ENCODE peak calls at places on chromosomes 2 and 18, in four cellular contexts. One of them, this sample, is unnamed.

GRCh38 chr18:69490813-69491212 is 90.1 kb downstream of the DOK6 start:
- DNase-seq in esophagus squamous epithelium: no peak
- DNase-seq in WTC11: no peak
- DNase-seq in upper lobe of left lung: no peak
- DNase-seq in this sample: no peak

GRCh38 chr2:136118819-136119716 is 1.1 kb upstream of the CXCR4 start:
- DNase-seq in esophagus squamous epithelium: peak; percentile 57
- DNase-seq in WTC11: peak; percentile 66
- DNase-seq in upper lobe of left lung: peak; percentile 93
- DNase-seq in this sample: no peak

GRCh38 chr2:190843874-190844699 is 36.5 kb upstream of the GLS start:
- DNase-seq in esophagus squamous epithelium: no peak
- DNase-seq in WTC11: no peak
- DNase-seq in upper lobe of left lung: no peak
- DNase-seq in this sample: no peak

GRCh38 chr2:10029875-10030223 is 13.5 kb upstream of the KLF11 start:
- DNase-seq in esophagus squamous epithelium: no peak
- DNase-seq in WTC11: no peak
- DNase-seq in upper lobe of left lung: no peak
- DNase-seq in this sample: no peak

GRCh38 chr2:238158018-238158806 is 558 bp upstream of the ERFE start:
- DNase-seq in esophagus squamous epithelium: no peak
- DNase-seq in WTC11: peak; percentile 52
- DNase-seq in upper lobe of left lung: peak; percentile 69
- DNase-seq in this sample: no peak

GRCh38 chr2:15648593-15649525 is 57.2 kb downstream of the DDX1 start:
- DNase-seq in esophagus squamous epithelium: no peak
- DNase-seq in WTC11: no peak
- DNase-seq in upper lobe of left lung: no peak
- DNase-seq in this sample: no peak

GRCh38 chr2:74471332-74472065 is 981 bp downstream of the MRPL53 start:
- DNase-seq in esophagus squamous epithelium: no peak
- DNase-seq in WTC11: no peak
- DNase-seq in upper lobe of left lung: no peak
- DNase-seq in this sample: no peak

GRCh38 chr18:49553003-49553402 is 8.9 kb upstream of the LIPG start:
- DNase-seq in esophagus squamous epithelium: no peak
- DNase-seq in WTC11: no peak
- DNase-seq in upper lobe of left lung: no peak
- DNase-seq in this sample: no peak

GRCh38 chr2:177396630-177397460 is 4.3 kb downstream of the AGPS start:
- DNase-seq in esophagus squamous epithelium: no peak
- DNase-seq in WTC11: no peak
- DNase-seq in upper lobe of left lung: no peak
- DNase-seq in this sample: no peak

GRCh38 chr2:167484875-167485274 is 596.6 kb downstream of the XIRP2 start:
- DNase-seq in esophagus squamous epithelium: no peak
- DNase-seq in WTC11: no peak
- DNase-seq in upper lobe of left lung: no peak
- DNase-seq in this sample: no peak

DNA sequence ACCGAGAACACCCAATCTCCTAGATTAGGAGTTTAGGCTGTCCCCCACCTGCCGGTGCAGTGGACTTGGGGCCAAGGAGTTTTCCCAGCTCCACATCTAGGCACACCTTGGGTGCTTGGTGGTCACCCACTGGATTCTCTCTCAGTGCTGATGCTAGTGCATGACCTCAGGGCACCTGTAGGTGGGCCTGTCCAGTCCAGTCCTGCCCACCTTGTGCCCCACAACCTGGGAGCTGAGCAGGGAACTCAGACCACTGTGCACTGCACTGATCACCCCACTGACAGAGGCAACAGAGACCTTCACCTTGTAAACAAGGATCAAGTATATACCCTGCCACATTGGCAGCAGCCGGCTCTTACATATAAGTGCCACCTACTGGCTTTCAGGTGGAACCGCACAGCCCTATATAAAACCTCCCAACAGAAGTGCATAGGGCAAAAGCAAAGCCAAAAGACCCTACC is 12.7 kb upstream of the CDH19 start:
- DNase-seq in esophagus squamous epithelium: no peak
- DNase-seq in WTC11: peak; percentile 19
- DNase-seq in upper lobe of left lung: no peak
- DNase-seq in this sample: peak; percentile 1
- TF ChIP-seq CTCF in esophagus squamous epithelium: no peak
- TF ChIP-seq CTCF in WTC11: peak; percentile 62
- TF ChIP-seq CTCF in upper lobe of left lung: no peak
- TF ChIP-seq CTCF in this sample: peak; percentile 62

DNA sequence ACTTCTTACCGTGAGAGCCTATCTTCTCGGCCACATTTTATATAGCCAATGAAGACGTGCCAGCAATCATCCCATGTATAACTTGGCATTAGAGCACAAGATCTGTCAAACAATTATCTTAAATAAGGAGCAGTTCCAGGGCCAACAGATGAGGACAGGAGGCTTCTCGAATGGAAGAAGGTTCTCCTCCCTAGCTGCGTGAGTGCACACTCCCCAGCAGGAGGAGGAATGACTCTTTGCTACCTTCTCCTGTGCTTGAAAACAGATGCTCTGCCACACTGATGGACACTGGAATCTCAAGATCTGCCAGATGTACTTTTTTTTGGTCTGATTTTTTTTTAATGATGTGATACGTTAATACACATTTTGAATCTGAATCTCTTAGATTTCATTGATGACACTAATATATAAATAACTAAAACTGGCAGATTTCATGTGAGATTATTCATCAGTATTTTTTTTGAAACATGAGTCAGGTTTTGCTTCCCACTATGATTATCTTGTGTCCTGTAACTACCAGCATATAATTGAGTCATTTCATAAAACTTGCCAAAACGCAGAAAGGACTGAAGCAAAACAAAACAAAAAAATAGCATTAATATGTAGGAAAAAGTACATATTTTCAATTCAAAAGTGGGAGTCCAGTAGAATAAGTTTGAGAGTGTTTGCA is 626 bp upstream of the VIT start:
- DNase-seq in esophagus squamous epithelium: no peak
- DNase-seq in WTC11: no peak
- DNase-seq in upper lobe of left lung: no peak
- DNase-seq in this sample: peak; percentile 2
- TF ChIP-seq CTCF in esophagus squamous epithelium: no peak
- TF ChIP-seq CTCF in WTC11: no peak
- TF ChIP-seq CTCF in upper lobe of left lung: no peak
- TF ChIP-seq CTCF in this sample: peak; percentile 34

DNA sequence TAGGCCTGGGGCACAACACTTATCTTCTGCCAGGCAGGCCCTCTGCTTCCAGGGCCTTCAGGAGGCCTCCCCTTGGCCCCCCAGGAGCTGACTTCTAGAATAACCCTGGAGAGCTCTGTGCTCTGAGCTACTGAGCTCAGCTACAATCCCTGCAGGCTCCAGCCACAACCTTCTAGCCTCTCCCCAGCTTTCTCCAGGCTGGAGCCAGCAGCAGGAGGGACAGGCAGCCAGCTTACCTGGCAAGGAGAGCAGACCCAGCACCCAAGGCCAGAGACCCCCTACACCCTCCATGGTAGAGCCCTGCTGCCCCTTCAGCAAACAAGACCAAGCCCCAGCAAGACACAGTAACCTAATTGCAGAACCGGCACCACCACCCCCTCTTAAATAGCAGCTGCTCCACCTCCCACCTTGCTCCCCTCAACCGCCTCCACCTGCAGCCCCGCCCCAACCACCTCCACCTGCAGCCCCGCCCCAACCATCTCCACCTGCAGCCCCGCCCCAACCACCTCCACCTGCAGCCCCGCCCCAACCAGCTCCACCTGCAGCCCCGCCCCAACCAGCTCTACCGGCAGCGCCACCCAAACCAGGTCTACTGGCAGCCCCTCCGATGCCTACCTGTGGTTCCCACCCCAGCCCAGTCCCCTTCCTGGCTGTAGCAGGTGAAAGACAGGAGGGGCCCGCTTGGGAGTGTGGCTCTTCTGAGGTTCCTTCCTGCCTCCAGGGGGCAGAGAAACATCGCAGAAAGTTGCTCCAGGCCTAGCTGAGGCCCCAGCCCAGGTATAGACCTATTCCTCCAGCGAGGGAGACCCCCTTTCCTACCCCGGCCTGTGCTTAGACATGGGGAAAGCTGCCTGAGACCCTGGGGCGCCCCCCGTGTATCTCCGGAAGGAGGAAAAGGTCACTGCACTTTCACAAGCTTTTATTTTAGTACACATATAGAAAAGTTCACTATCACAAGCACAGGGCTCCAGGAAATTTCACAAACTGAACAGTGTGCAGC is at the start of gene ASTL:
- DNase-seq in esophagus squamous epithelium: no peak
- DNase-seq in WTC11: peak; percentile 92
- DNase-seq in upper lobe of left lung: peak; percentile 81
- DNase-seq in this sample: peak; percentile 25
- TF ChIP-seq CTCF in esophagus squamous epithelium: no peak
- TF ChIP-seq CTCF in WTC11: peak; percentile 39
- TF ChIP-seq CTCF in upper lobe of left lung: peak; percentile 54
- TF ChIP-seq CTCF in this sample: peak; percentile 58

GRCh38 chr2:240568678-240569522 is 616 bp downstream of the RNPEPL1 start:
- DNase-seq in esophagus squamous epithelium: no peak
- DNase-seq in WTC11: peak; percentile 36
- DNase-seq in upper lobe of left lung: peak; percentile 96
- DNase-seq in this sample: no peak

GRCh38 chr2:240566203-240567136 is 1.8 kb upstream of the RNPEPL1 start:
- DNase-seq in esophagus squamous epithelium: peak; percentile 81
- DNase-seq in WTC11: peak; percentile 86
- DNase-seq in upper lobe of left lung: peak; percentile 99
- DNase-seq in this sample: no peak

GRCh38 chr2:240569523-240569997 is 1.3 kb downstream of the RNPEPL1 start:
- DNase-seq in esophagus squamous epithelium: no peak
- DNase-seq in WTC11: peak; percentile 7
- DNase-seq in upper lobe of left lung: peak; percentile 56
- DNase-seq in this sample: no peak

GRCh38 chr2:240567137-240567871 is 980 bp upstream of the RNPEPL1 start:
- DNase-seq in esophagus squamous epithelium: no peak
- DNase-seq in WTC11: peak; percentile 10
- DNase-seq in upper lobe of left lung: peak; percentile 34
- DNase-seq in this sample: no peak

GRCh38 chr2:240567872-240568677 is at the start of gene RNPEPL1:
- DNase-seq in esophagus squamous epithelium: no peak
- DNase-seq in WTC11: peak; percentile 40
- DNase-seq in upper lobe of left lung: peak; percentile 94
- DNase-seq in this sample: no peak
- TF ChIP-seq CTCF in esophagus squamous epithelium: no peak
- TF ChIP-seq CTCF in WTC11: no peak
- TF ChIP-seq CTCF in upper lobe of left lung: no peak
- TF ChIP-seq CTCF in this sample: peak; percentile 35

GRCh38 chr2:14137643-14138042 is 494.9 kb upstream of the LRATD1 start:
- DNase-seq in esophagus squamous epithelium: no peak
- DNase-seq in WTC11: peak; percentile 28
- DNase-seq in upper lobe of left lung: no peak
- DNase-seq in this sample: no peak
- TF ChIP-seq CTCF in esophagus squamous epithelium: no peak
- TF ChIP-seq CTCF in WTC11: no peak
- TF ChIP-seq CTCF in upper lobe of left lung: no peak
- TF ChIP-seq CTCF in this sample: peak; percentile 59

GRCh38 chr2:52810460-52810859 is 957.1 kb upstream of the CHAC2 start:
- DNase-seq in esophagus squamous epithelium: no peak
- DNase-seq in WTC11: no peak
- DNase-seq in upper lobe of left lung: no peak
- DNase-seq in this sample: no peak
- TF ChIP-seq CTCF in esophagus squamous epithelium: no peak
- TF ChIP-seq CTCF in WTC11: no peak
- TF ChIP-seq CTCF in upper lobe of left lung: no peak
- TF ChIP-seq CTCF in this sample: peak; percentile 62

GRCh38 chr2:122516775-122517174 is 761.3 kb downstream of the TSN start:
- DNase-seq in esophagus squamous epithelium: no peak
- DNase-seq in WTC11: peak; percentile 23
- DNase-seq in upper lobe of left lung: no peak
- DNase-seq in this sample: no peak

GRCh38 chr2:122519806-122520205 is 764.4 kb downstream of the TSN start:
- DNase-seq in esophagus squamous epithelium: no peak
- DNase-seq in WTC11: no peak
- DNase-seq in upper lobe of left lung: no peak
- DNase-seq in this sample: no peak

GRCh38 chr2:122515731-122516130 is 760.3 kb downstream of the TSN start:
- DNase-seq in esophagus squamous epithelium: no peak
- DNase-seq in WTC11: no peak
- DNase-seq in upper lobe of left lung: no peak
- DNase-seq in this sample: no peak

GRCh38 chr2:122520212-122520611 is 764.8 kb downstream of the TSN start:
- DNase-seq in esophagus squamous epithelium: no peak
- DNase-seq in WTC11: no peak
- DNase-seq in upper lobe of left lung: no peak
- DNase-seq in this sample: no peak

GRCh38 chr2:122519366-122519765 is 763.9 kb downstream of the TSN start:
- DNase-seq in esophagus squamous epithelium: no peak
- DNase-seq in WTC11: no peak
- DNase-seq in upper lobe of left lung: no peak
- DNase-seq in this sample: no peak
- TF ChIP-seq CTCF in esophagus squamous epithelium: no peak
- TF ChIP-seq CTCF in WTC11: peak; percentile 39
- TF ChIP-seq CTCF in upper lobe of left lung: no peak
- TF ChIP-seq CTCF in this sample: peak; percentile 26

DNA sequence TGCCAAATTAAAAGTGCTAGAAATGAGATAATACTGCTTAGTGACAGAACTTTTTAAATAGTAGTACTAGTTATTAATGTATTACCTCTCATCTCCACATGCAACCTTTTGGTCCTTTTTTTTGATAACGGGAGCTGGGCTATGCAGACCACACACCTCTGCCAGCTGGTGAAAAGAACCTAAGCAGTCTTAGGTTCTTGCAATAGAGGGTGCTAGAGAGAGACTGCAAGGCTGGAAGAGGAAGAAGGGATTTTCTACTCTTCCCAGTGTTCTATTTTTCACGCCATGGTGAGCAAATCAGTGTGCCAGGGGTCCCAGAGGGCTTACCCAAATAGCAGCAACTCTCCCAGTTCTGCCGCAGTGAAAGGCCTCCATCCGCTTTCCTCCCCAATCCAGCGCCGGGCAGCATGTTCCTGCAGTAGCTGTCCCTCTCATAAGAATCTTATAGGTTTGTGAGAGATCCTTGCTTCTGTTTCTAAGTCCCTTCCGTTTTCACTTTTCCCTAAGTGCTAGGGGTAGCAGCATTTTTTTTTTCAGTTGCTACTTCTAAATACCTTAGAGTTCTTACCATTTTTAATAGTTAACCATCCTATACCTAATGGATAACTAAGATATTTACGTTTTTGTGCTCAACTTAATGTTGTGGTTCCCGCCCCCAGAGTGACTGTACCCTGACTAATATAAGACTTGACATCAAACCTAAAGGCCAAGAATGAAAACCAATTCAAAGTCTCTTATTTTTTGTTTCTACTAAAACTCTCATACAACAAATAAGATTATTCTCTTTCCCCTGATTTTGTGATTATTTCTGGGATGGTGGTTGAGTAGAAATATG is 69.4 kb upstream of the UBE2E3 start:
- DNase-seq in esophagus squamous epithelium: no peak
- DNase-seq in WTC11: peak; percentile 13
- DNase-seq in upper lobe of left lung: no peak
- DNase-seq in this sample: no peak
- TF ChIP-seq CTCF in esophagus squamous epithelium: no peak
- TF ChIP-seq CTCF in WTC11: no peak
- TF ChIP-seq CTCF in upper lobe of left lung: no peak
- TF ChIP-seq CTCF in this sample: no peak

This sample was measured in LNCaP clone FGC.